ENCODE peak calls at places on chromosome 19, in five cellular contexts. U, Z, L, Y and E are unnamed samples.

GRCh38 chr19:40191836-40192646 is 815 bp downstream of the MAP3K10 start:
- DNase-seq in U (no peak), L (peak), Y (no peak), Z (peak), E (no peak)

GRCh38 chr19:18317998-18318800 is 4.7 kb downstream of the LSM4 start:
- DNase-seq in Z (peak), L (no peak), Y (peak), U (no peak), E (no peak)

GRCh38 chr19:4910594-4911273 is 1.4 kb downstream of the UHRF1 start:
- DNase-seq in L (peak), U (no peak), Z (peak), Y (no peak), E (no peak)

GRCh38 chr19:46704379-46705076 is 12.4 kb downstream of the PRKD2 start:
- DNase-seq in U (peak), Y (peak), L (peak), Z (peak), E (peak)

GRCh38 chr19:18023596-18024212 is 15.7 kb downstream of the ARRDC2 start:
- DNase-seq in Y (peak), U (peak), L (no peak), Z (peak), E (peak)

GRCh38 chr19:40663712-40664692 is 26.4 kb downstream of the NUMBL start:
- DNase-seq in U (peak), L (no peak), Y (no peak), Z (no peak), E (no peak)

GRCh38 chr19:17579523-17580244 is 24.2 kb downstream of the COLGALT1 start:
- DNase-seq in U (peak), Z (peak), Y (peak), L (peak), E (no peak)

GRCh38 chr19:48006762-48007161 is 12.3 kb downstream of the ELSPBP1 start:
- DNase-seq in Y (no peak), Z (no peak), U (no peak), L (no peak), E (no peak)

GRCh38 chr19:35901055-35901644 is 810 bp upstream of the NFKBID start:
- DNase-seq in Y (no peak), Z (no peak), L (no peak), U (no peak), E (no peak)

GRCh38 chr19:45973564-45974338 is at the start of gene NOVA2:
- DNase-seq in Y (peak), L (peak), Z (peak), U (peak), E (peak)

GRCh38 chr19:49820125-49820524 is 2.0 kb downstream of the MED25 start:
- DNase-seq in L (no peak), U (no peak), Z (no peak), Y (no peak), E (no peak)

GRCh38 chr19:532578-533484 is 1.3 kb downstream of the CDC34 start:
- DNase-seq in Z (peak), Y (peak), U (peak), L (peak), E (peak)

GRCh38 chr19:8640402-8641004 is 10.1 kb downstream of the NFILZ start:
- DNase-seq in Y (peak), Z (peak), L (no peak), U (peak), E (peak)